ENCODE peak calls at places on chromosomes 3 and 15, in ten cellular contexts. One of them, this sample, is unnamed.

GRCh38 chr3:55549172-55549571 is 62.1 kb upstream of the WNT5A start:
- ATAC-seq in central memory CD8-positive, alpha-beta T cell: no peak
- ATAC-seq in activated T-helper 17 cell treated with anti-CD3 and anti-CD28 coated beads, Interleukin-2, amount 50 U/mL, for 72 hours: no peak
- ATAC-seq in Panc1: no peak
- ATAC-seq in left cardiac atrium: no peak
- ATAC-seq in GM23338: peak
- ATAC-seq in right cardiac atrium: no peak
- ATAC-seq in esophagus mucosa: no peak
- ATAC-seq in Right ventricle myocardium superior: no peak
- ATAC-seq in mucosa of descending colon: no peak
- ATAC-seq in this sample: no peak

GRCh38 chr3:170560717-170561382 is 25.0 kb downstream of the SLC7A14 start:
- ATAC-seq in right cardiac atrium: no peak
- ATAC-seq in mucosa of descending colon: no peak
- ATAC-seq in activated T-helper 17 cell treated with anti-CD3 and anti-CD28 coated beads, Interleukin-2, amount 50 U/mL, for 72 hours: peak
- ATAC-seq in central memory CD8-positive, alpha-beta T cell: no peak
- ATAC-seq in esophagus mucosa: no peak
- ATAC-seq in GM23338: no peak
- ATAC-seq in left cardiac atrium: no peak
- ATAC-seq in Right ventricle myocardium superior: no peak
- ATAC-seq in Panc1: no peak
- ATAC-seq in this sample: no peak

GRCh38 chr3:176046717-176047116 is 1150.6 kb downstream of the TBL1XR1 start:
- ATAC-seq in Panc1: no peak
- ATAC-seq in central memory CD8-positive, alpha-beta T cell: no peak
- ATAC-seq in Right ventricle myocardium superior: peak
- ATAC-seq in mucosa of descending colon: no peak
- ATAC-seq in GM23338: no peak
- ATAC-seq in activated T-helper 17 cell treated with anti-CD3 and anti-CD28 coated beads, Interleukin-2, amount 50 U/mL, for 72 hours: no peak
- ATAC-seq in left cardiac atrium: peak
- ATAC-seq in right cardiac atrium: peak
- ATAC-seq in esophagus mucosa: no peak
- ATAC-seq in this sample: no peak

GRCh38 chr3:177483182-177483967 is 286.1 kb upstream of the TBL1XR1 start:
- ATAC-seq in activated T-helper 17 cell treated with anti-CD3 and anti-CD28 coated beads, Interleukin-2, amount 50 U/mL, for 72 hours: no peak
- ATAC-seq in Right ventricle myocardium superior: no peak
- ATAC-seq in right cardiac atrium: no peak
- ATAC-seq in left cardiac atrium: no peak
- ATAC-seq in mucosa of descending colon: peak
- ATAC-seq in Panc1: no peak
- ATAC-seq in central memory CD8-positive, alpha-beta T cell: no peak
- ATAC-seq in GM23338: peak
- ATAC-seq in esophagus mucosa: peak
- ATAC-seq in this sample: no peak

GRCh38 chr15:75584121-75584520 is 5.0 kb upstream of the PTPN9 start:
- ATAC-seq in Right ventricle myocardium superior: no peak
- ATAC-seq in GM23338: peak
- ATAC-seq in esophagus mucosa: no peak
- ATAC-seq in activated T-helper 17 cell treated with anti-CD3 and anti-CD28 coated beads, Interleukin-2, amount 50 U/mL, for 72 hours: no peak
- ATAC-seq in left cardiac atrium: no peak
- ATAC-seq in mucosa of descending colon: no peak
- ATAC-seq in central memory CD8-positive, alpha-beta T cell: no peak
- ATAC-seq in Panc1: no peak
- ATAC-seq in right cardiac atrium: no peak
- ATAC-seq in this sample: no peak

GRCh38 chr3:121677141-121677540 is 16.4 kb upstream of the HCLS1 start:
- ATAC-seq in esophagus mucosa: no peak
- ATAC-seq in left cardiac atrium: no peak
- ATAC-seq in GM23338: no peak
- ATAC-seq in mucosa of descending colon: no peak
- ATAC-seq in right cardiac atrium: no peak
- ATAC-seq in Right ventricle myocardium superior: no peak
- ATAC-seq in Panc1: no peak
- ATAC-seq in activated T-helper 17 cell treated with anti-CD3 and anti-CD28 coated beads, Interleukin-2, amount 50 U/mL, for 72 hours: no peak
- ATAC-seq in central memory CD8-positive, alpha-beta T cell: no peak
- ATAC-seq in this sample: no peak

GRCh38 chr3:188154758-188155574 is 1.0 kb downstream of the LPP start:
- ATAC-seq in Panc1: peak
- ATAC-seq in esophagus mucosa: no peak
- ATAC-seq in left cardiac atrium: no peak
- ATAC-seq in mucosa of descending colon: peak
- ATAC-seq in GM23338: no peak
- ATAC-seq in Right ventricle myocardium superior: no peak
- ATAC-seq in central memory CD8-positive, alpha-beta T cell: peak
- ATAC-seq in right cardiac atrium: no peak
- ATAC-seq in activated T-helper 17 cell treated with anti-CD3 and anti-CD28 coated beads, Interleukin-2, amount 50 U/mL, for 72 hours: peak
- ATAC-seq in this sample: no peak

GRCh38 chr3:23648965-23649328 is 156.8 kb upstream of the UBE2E1 start:
- ATAC-seq in Right ventricle myocardium superior: peak
- ATAC-seq in Panc1: no peak
- ATAC-seq in left cardiac atrium: peak
- ATAC-seq in GM23338: no peak
- ATAC-seq in esophagus mucosa: peak
- ATAC-seq in mucosa of descending colon: peak
- ATAC-seq in central memory CD8-positive, alpha-beta T cell: no peak
- ATAC-seq in right cardiac atrium: peak
- ATAC-seq in activated T-helper 17 cell treated with anti-CD3 and anti-CD28 coated beads, Interleukin-2, amount 50 U/mL, for 72 hours: no peak
- ATAC-seq in this sample: no peak

GRCh38 chr15:70584838-70585706 is 178.3 kb downstream of the UACA start:
- ATAC-seq in Panc1: peak
- ATAC-seq in central memory CD8-positive, alpha-beta T cell: no peak
- ATAC-seq in esophagus mucosa: peak
- ATAC-seq in GM23338: peak
- ATAC-seq in mucosa of descending colon: peak
- ATAC-seq in right cardiac atrium: peak
- ATAC-seq in left cardiac atrium: peak
- ATAC-seq in activated T-helper 17 cell treated with anti-CD3 and anti-CD28 coated beads, Interleukin-2, amount 50 U/mL, for 72 hours: peak
- ATAC-seq in Right ventricle myocardium superior: peak
- ATAC-seq in this sample: no peak

GRCh38 chr3:48899298-48899697 is 616 bp upstream of the SLC25A20 start:
- ATAC-seq in central memory CD8-positive, alpha-beta T cell: peak
- ATAC-seq in esophagus mucosa: no peak
- ATAC-seq in activated T-helper 17 cell treated with anti-CD3 and anti-CD28 coated beads, Interleukin-2, amount 50 U/mL, for 72 hours: peak
- ATAC-seq in right cardiac atrium: no peak
- ATAC-seq in GM23338: no peak
- ATAC-seq in Panc1: no peak
- ATAC-seq in left cardiac atrium: no peak
- ATAC-seq in mucosa of descending colon: no peak
- ATAC-seq in Right ventricle myocardium superior: no peak
- ATAC-seq in this sample: no peak

GRCh38 chr15:67137951-67138935 is 72.8 kb downstream of the SMAD3 start:
- ATAC-seq in left cardiac atrium: no peak
- ATAC-seq in activated T-helper 17 cell treated with anti-CD3 and anti-CD28 coated beads, Interleukin-2, amount 50 U/mL, for 72 hours: no peak
- ATAC-seq in esophagus mucosa: peak
- ATAC-seq in Panc1: peak
- ATAC-seq in GM23338: peak
- ATAC-seq in Right ventricle myocardium superior: peak
- ATAC-seq in right cardiac atrium: peak
- ATAC-seq in central memory CD8-positive, alpha-beta T cell: no peak
- ATAC-seq in mucosa of descending colon: no peak
- ATAC-seq in this sample: no peak

GRCh38 chr3:126960604-126960995 is 22.3 kb upstream of the PLXNA1 start:
- ATAC-seq in central memory CD8-positive, alpha-beta T cell: no peak
- ATAC-seq in right cardiac atrium: peak
- ATAC-seq in esophagus mucosa: no peak
- ATAC-seq in activated T-helper 17 cell treated with anti-CD3 and anti-CD28 coated beads, Interleukin-2, amount 50 U/mL, for 72 hours: no peak
- ATAC-seq in Panc1: peak
- ATAC-seq in mucosa of descending colon: no peak
- ATAC-seq in left cardiac atrium: peak
- ATAC-seq in GM23338: no peak
- ATAC-seq in Right ventricle myocardium superior: peak
- ATAC-seq in this sample: no peak